ENCODE peak calls at places on chromosomes 6 and 20, in five cellular contexts. One of them, this sample, is unnamed.

GRCh38 chr6:145318952-145319351 is 416.4 kb downstream of the EPM2A start:
- DNase-seq in astrocyte of the cerebellum: no peak
- DNase-seq in colonic mucosa: no peak
- DNase-seq in GM20000: no peak
- DNase-seq in choroid plexus epithelial cell: no peak
- DNase-seq in this sample: no peak

GRCh38 chr20:33655164-33655563 is 7.0 kb upstream of the C20orf144 start:
- DNase-seq in GM20000: no peak
- DNase-seq in colonic mucosa: no peak
- DNase-seq in choroid plexus epithelial cell: no peak
- DNase-seq in astrocyte of the cerebellum: no peak
- DNase-seq in this sample: no peak

GRCh38 chr20:34558320-34559202 is at the start of gene MAP1LC3A:
- DNase-seq in GM20000: peak; percentile 97
- DNase-seq in colonic mucosa: peak; percentile 94
- DNase-seq in choroid plexus epithelial cell: peak; percentile 97
- DNase-seq in astrocyte of the cerebellum: peak; percentile 80
- DNase-seq in this sample: peak; percentile 79

GRCh38 chr6:1285589-1286340 is 26.1 kb upstream of the FOXQ1 start:
- DNase-seq in GM20000: no peak
- DNase-seq in astrocyte of the cerebellum: peak; percentile 53
- DNase-seq in colonic mucosa: no peak
- DNase-seq in choroid plexus epithelial cell: peak; percentile 86
- DNase-seq in this sample: peak; percentile 47

GRCh38 chr20:37366749-37367148 is 20.8 kb downstream of the SRC start:
- DNase-seq in choroid plexus epithelial cell: no peak
- DNase-seq in GM20000: no peak
- DNase-seq in colonic mucosa: no peak
- DNase-seq in astrocyte of the cerebellum: no peak
- DNase-seq in this sample: no peak

GRCh38 chr20:32536861-32537656 is 48.1 kb downstream of the NOL4L start:
- DNase-seq in choroid plexus epithelial cell: no peak
- DNase-seq in colonic mucosa: peak; percentile 87
- DNase-seq in astrocyte of the cerebellum: no peak
- DNase-seq in GM20000: peak; percentile 52
- DNase-seq in this sample: no peak

GRCh38 chr20:15582146-15582776 is 991.0 kb downstream of the KIF16B start:
- DNase-seq in colonic mucosa: no peak
- DNase-seq in GM20000: no peak
- DNase-seq in choroid plexus epithelial cell: peak; percentile 0
- DNase-seq in astrocyte of the cerebellum: no peak
- DNase-seq in this sample: peak; percentile 3

GRCh38 chr6:7143161-7143974 is 35.6 kb downstream of the RREB1 start:
- DNase-seq in choroid plexus epithelial cell: no peak
- DNase-seq in colonic mucosa: no peak
- DNase-seq in GM20000: no peak
- DNase-seq in astrocyte of the cerebellum: no peak
- DNase-seq in this sample: no peak

GRCh38 chr6:109202409-109203264 is 107.3 kb downstream of the CEP57L1 start:
- DNase-seq in colonic mucosa: no peak
- DNase-seq in GM20000: no peak
- DNase-seq in astrocyte of the cerebellum: no peak
- DNase-seq in choroid plexus epithelial cell: no peak
- DNase-seq in this sample: no peak

GRCh38 chr6:117018771-117019170 is 141.7 kb downstream of the RFX6 start:
- DNase-seq in astrocyte of the cerebellum: no peak
- DNase-seq in colonic mucosa: no peak
- DNase-seq in GM20000: no peak
- DNase-seq in choroid plexus epithelial cell: no peak
- DNase-seq in this sample: no peak

GRCh38 chr6:101110814-101111213 is 229.7 kb upstream of the ASCC3 start:
- DNase-seq in astrocyte of the cerebellum: no peak
- DNase-seq in choroid plexus epithelial cell: peak; percentile 11
- DNase-seq in GM20000: no peak
- DNase-seq in colonic mucosa: no peak
- DNase-seq in this sample: no peak

GRCh38 chr6:21491955-21492354 is 101.6 kb upstream of the SOX4 start:
- DNase-seq in GM20000: no peak
- DNase-seq in choroid plexus epithelial cell: no peak
- DNase-seq in astrocyte of the cerebellum: no peak
- DNase-seq in colonic mucosa: no peak
- DNase-seq in this sample: no peak

GRCh38 chr6:46901747-46902362 is 19.9 kb downstream of the ADGRF5 start:
- DNase-seq in GM20000: no peak
- DNase-seq in choroid plexus epithelial cell: peak; percentile 26
- DNase-seq in astrocyte of the cerebellum: no peak
- DNase-seq in colonic mucosa: no peak
- DNase-seq in this sample: peak; percentile 1

DNA sequence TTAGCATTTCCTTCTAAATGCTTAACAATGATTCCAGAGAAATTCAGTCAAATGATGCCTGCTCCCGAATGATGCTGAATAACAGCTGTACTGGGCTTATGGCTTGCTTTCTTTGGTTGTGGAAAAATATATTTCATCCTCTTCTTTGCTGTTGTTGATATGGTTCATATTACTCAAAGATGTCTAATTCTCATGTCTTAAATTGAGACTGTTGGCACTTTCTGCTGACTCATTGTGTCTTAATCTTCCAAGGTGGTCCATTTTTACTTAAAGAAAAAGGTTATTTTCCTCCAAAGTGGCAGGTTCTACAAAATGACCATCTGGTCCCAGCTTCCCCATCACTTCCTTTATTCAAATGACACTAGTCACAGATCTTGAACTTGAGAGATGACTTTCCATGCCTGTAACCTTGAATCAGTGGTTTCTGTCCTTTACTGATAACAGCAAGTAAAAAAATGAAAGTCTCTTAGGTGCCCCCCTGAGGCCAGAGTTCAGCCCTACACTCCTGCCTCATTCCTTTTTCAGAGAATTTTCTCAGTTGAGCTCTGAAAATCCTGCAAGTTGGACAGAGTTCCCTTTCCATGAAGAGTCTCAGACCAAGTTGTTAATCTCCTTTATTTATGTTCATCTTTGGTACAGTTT is 6.9 kb downstream of the SNAP25 start:
- DNase-seq in GM20000: no peak
- DNase-seq in astrocyte of the cerebellum: no peak
- DNase-seq in choroid plexus epithelial cell: no peak
- DNase-seq in colonic mucosa: no peak
- DNase-seq in this sample: no peak
- TF ChIP-seq CTCF in GM20000: no peak
- TF ChIP-seq CTCF in astrocyte of the cerebellum: peak; percentile 44
- TF ChIP-seq CTCF in choroid plexus epithelial cell: peak; percentile 27
- TF ChIP-seq CTCF in colonic mucosa: no peak
- TF ChIP-seq CTCF in this sample: peak; percentile 30

GRCh38 chr6:43299338-43300293 is 1.6 kb downstream of the SLC22A7 start:
- DNase-seq in choroid plexus epithelial cell: no peak
- DNase-seq in colonic mucosa: no peak
- DNase-seq in astrocyte of the cerebellum: no peak
- DNase-seq in GM20000: peak; percentile 7
- DNase-seq in this sample: no peak
- TF ChIP-seq CTCF in choroid plexus epithelial cell: no peak
- TF ChIP-seq CTCF in colonic mucosa: no peak
- TF ChIP-seq CTCF in astrocyte of the cerebellum: no peak
- TF ChIP-seq CTCF in GM20000: no peak
- TF ChIP-seq CTCF in this sample: no peak

GRCh38 chr6:31898200-31899011 is 908 bp upstream of the EHMT2 start:
- DNase-seq in choroid plexus epithelial cell: peak; percentile 57
- DNase-seq in astrocyte of the cerebellum: no peak
- DNase-seq in GM20000: peak; percentile 69
- DNase-seq in colonic mucosa: peak; percentile 63
- DNase-seq in this sample: peak; percentile 65
- TF ChIP-seq CTCF in choroid plexus epithelial cell: peak; percentile 14
- TF ChIP-seq CTCF in astrocyte of the cerebellum: no peak
- TF ChIP-seq CTCF in GM20000: no peak
- TF ChIP-seq CTCF in colonic mucosa: no peak
- TF ChIP-seq CTCF in this sample: no peak

DNA sequence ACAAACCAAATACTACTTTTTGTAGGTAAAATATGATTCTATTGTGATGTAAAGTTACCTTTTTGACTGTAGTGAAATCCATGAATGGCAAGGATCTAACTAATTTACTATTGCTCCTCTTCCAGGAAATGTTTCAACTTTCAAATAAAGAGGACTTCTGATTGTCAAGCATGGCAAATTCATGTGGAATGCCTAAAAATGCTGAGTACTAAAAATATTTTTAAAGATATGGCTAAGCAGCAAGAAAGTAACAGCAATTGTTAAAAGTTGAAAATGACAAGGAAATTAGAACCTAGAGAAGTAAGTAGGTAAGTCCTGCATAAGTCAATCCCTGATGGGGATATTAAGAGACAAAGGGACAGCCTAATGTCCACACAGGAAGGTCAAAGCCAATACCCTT is 126.0 kb downstream of the BACH2 start:
- DNase-seq in astrocyte of the cerebellum: no peak
- DNase-seq in choroid plexus epithelial cell: no peak
- DNase-seq in colonic mucosa: no peak
- DNase-seq in GM20000: no peak
- DNase-seq in this sample: no peak
- TF ChIP-seq CTCF in astrocyte of the cerebellum: no peak
- TF ChIP-seq CTCF in choroid plexus epithelial cell: no peak
- TF ChIP-seq CTCF in colonic mucosa: no peak
- TF ChIP-seq CTCF in GM20000: no peak
- TF ChIP-seq CTCF in this sample: no peak

DNA sequence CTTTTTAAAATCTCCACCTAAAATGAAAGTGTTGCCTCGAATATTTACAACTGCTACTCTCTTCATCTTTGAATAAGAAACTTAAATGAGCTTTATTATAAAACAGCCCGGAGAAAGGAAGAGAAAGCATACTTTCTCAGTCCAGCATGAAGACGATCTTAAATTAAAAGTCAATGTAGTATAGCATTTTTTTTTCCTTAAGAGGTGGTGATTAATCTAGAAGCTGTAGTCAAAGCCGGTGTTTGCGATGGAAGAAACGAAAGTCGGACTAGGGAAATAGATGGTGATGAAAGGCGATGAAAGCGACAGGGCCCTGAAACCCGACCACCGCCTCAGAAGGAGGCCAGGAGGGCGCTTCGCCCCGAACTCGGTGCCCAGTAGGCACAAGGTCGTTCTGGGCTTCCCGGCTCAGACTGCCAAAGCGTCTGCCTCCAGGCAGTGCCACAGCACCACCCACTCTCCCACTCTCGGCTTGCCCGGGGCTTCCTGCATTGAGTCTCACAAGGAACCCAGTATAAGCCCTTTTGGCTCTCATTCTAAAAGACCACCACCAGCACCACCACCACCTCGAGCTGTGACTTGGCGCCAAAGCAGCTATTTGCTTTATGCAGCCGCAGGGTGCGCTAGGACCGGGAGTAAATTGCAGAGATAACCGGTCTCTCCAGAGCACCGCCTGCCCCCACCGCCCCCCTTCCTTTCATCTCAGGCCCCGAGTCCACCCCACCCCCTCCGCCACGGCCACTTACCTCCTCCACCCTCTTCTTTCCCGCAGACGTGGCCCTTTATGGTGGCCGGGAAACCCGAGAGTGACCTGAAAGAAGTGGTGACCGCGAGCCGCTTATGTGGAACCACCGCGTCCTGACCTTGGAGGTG is 2.3 kb downstream of the TCF21 start:
- DNase-seq in choroid plexus epithelial cell: peak; percentile 46
- DNase-seq in astrocyte of the cerebellum: no peak
- DNase-seq in colonic mucosa: peak; percentile 25
- DNase-seq in GM20000: peak; percentile 31
- DNase-seq in this sample: peak; percentile 20
- TF ChIP-seq CTCF in choroid plexus epithelial cell: no peak
- TF ChIP-seq CTCF in astrocyte of the cerebellum: no peak
- TF ChIP-seq CTCF in colonic mucosa: no peak
- TF ChIP-seq CTCF in GM20000: no peak
- TF ChIP-seq CTCF in this sample: no peak

DNA sequence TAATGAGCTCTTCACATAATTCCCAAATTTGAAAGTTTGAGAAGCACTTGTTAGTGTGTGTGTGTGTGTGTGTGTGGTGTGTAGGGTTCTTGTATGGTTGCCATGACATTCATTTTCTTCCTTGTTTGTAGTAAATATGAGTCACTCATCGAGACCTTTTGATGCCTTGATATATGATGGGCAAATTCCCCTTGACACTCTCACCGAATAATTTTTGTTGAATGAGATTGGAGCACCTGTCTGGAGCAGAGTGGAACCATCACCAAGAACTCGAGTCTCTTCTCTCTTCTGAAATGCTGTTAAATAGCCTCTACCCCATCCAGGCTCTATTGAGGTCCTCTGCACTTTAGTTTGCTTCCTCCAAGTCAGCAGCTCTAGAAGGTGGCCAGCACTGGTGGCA is 29.6 kb upstream of the FAM184A start:
- DNase-seq in choroid plexus epithelial cell: no peak
- DNase-seq in GM20000: no peak
- DNase-seq in astrocyte of the cerebellum: no peak
- DNase-seq in colonic mucosa: no peak
- DNase-seq in this sample: no peak
- TF ChIP-seq CTCF in choroid plexus epithelial cell: no peak
- TF ChIP-seq CTCF in GM20000: no peak
- TF ChIP-seq CTCF in astrocyte of the cerebellum: no peak
- TF ChIP-seq CTCF in colonic mucosa: no peak
- TF ChIP-seq CTCF in this sample: no peak

This sample was measured in MCF 10A.